ENCODE peak calls at places on chromosomes 4 and X, in four cellular contexts. D is fibroblast of pulmonary artery; O is CD4-positive, alpha-beta T cell; T is left lung. S is an unnamed sample.

GRCh38 chr4:4216668-4217067 is 10.1 kb downstream of the OTOP1 start:
- DNase-seq in D (peak), O (no peak), T (no peak), S (no peak)

GRCh38 chrX:21373637-21374162 is 518 bp upstream of the CNKSR2 start:
- DNase-seq in D (no peak), O (no peak), T (no peak), S (no peak)

GRCh38 chrX:96684339-96685204 is at the start of gene DIAPH2:
- DNase-seq in D (peak), O (peak), T (peak), S (peak)

GRCh38 chrX:42948723-42949122 is 170.8 kb upstream of the PPP1R2C start:
- DNase-seq in D (no peak), O (no peak), T (no peak), S (no peak)

GRCh38 chrX:138886769-138887168 is 175.3 kb upstream of the FGF13 start:
- DNase-seq in D (no peak), O (no peak), T (no peak), S (no peak)

GRCh38 chr4:83851261-83852084 is 315.6 kb downstream of the GPAT3 start:
- DNase-seq in D (no peak), O (no peak), T (no peak), S (peak)

GRCh38 chr4:93788712-93789111 is 39.8 kb upstream of the ATOH1 start:
- DNase-seq in D (peak), O (no peak), T (no peak), S (no peak)

GRCh38 chr4:3427134-3427476 is 14.7 kb upstream of the HGFAC start:
- DNase-seq in D (no peak), O (no peak), T (no peak), S (no peak)

GRCh38 chrX:154437971-154438893 is 1.3 kb downstream of the GDI1 start:
- DNase-seq in D (no peak), O (no peak), T (no peak), S (no peak)

GRCh38 chrX:13647709-13648212 is 5.2 kb upstream of the TCEANC start:
- DNase-seq in D (peak), O (peak), T (peak), S (no peak)

GRCh38 chr4:127730142-127730913 is at the start of gene SLC25A31:
- DNase-seq in D (no peak), O (no peak), T (no peak), S (no peak)

GRCh38 chrX:13489451-13489850 is 80.0 kb upstream of the EGFL6 start:
- DNase-seq in D (peak), O (no peak), T (peak), S (no peak)

GRCh38 chrX:53193093-53193492 is 31.9 kb downstream of the KDM5C start:
- DNase-seq in D (no peak), O (no peak), T (no peak), S (no peak)

GRCh38 chrX:55210931-55211677 is 9.0 kb upstream of the PAGE5 start:
- DNase-seq in D (no peak), O (no peak), T (no peak), S (no peak)

GRCh38 chrX:134622813-134623185 is 35.5 kb downstream of the PLAC1 start:
- DNase-seq in D (peak), O (no peak), T (no peak), S (no peak)

DNA sequence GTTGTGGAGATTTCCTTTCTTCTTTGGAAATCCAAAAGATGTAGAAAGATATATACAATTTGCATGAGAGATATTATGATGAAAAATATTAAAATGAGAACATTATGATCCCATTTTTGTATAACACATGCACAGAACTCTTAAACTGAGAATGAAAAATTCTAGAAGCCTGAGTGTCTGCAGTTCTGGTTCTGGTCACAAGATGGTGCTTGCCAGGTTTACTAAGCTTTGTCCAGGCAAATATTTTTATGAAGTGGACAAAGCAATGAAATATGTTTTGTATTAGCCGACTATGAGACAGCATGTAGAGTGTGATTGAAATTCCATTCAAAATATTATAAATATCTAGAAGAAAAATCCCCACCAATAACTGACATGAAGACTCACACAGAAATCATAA is 2.2 kb downstream of the PWWP3B start:
- DNase-seq in D (peak), O (no peak), T (no peak), S (no peak)
- TF ChIP-seq CTCF in D (peak), O (no peak), T (no peak), S (peak)

GRCh38 chr4:141643557-141643956 is 7.2 kb downstream of the IL15 start:
- DNase-seq in D (no peak), O (no peak), T (no peak), S (no peak)

GRCh38 chr4:141642711-141643110 is 6.3 kb downstream of the IL15 start:
- DNase-seq in D (no peak), O (no peak), T (no peak), S (no peak)

GRCh38 chr4:141647982-141648381 is 11.6 kb downstream of the IL15 start:
- DNase-seq in D (no peak), O (no peak), T (no peak), S (no peak)

GRCh38 chr4:141646969-141647368 is 10.6 kb downstream of the IL15 start:
- DNase-seq in D (no peak), O (no peak), T (no peak), S (no peak)

DNA sequence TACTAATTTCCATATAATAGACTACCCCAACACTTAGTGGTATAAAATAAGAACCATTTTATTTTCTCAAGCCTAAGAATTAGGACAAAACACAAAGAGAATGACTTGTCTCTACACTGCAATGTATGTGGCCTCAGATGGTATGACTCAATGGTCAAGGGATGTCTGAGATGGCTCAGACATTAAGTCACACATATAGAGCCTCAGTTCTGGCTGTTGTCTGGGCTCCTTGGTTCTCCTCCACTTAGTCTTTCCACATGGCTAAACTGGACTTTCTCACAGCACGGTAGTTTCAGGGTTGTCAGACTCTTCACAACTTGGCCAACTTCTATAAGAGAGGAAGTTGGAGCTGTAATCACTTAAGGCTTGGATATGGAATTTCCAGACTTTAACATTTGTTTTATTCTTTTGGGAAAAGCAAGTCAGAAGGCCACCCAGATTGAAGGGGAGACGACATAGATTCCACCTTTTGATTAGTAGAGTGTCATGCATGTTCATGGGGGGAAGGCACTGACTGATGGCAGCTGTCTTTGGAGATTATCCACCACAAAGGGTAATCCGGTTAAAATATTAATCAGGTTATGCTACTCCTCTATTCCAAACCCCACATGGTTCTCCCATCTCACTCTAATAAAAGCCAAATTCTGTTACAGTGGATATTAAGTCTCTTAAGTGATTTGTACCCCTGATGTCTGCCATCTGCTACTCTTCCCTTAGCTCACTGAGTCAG is 9.4 kb downstream of the IL15 start:
- DNase-seq in D (peak), O (no peak), T (no peak), S (no peak)
- TF ChIP-seq CTCF in D (no peak), O (no peak), T (no peak), S (no peak)

DNA sequence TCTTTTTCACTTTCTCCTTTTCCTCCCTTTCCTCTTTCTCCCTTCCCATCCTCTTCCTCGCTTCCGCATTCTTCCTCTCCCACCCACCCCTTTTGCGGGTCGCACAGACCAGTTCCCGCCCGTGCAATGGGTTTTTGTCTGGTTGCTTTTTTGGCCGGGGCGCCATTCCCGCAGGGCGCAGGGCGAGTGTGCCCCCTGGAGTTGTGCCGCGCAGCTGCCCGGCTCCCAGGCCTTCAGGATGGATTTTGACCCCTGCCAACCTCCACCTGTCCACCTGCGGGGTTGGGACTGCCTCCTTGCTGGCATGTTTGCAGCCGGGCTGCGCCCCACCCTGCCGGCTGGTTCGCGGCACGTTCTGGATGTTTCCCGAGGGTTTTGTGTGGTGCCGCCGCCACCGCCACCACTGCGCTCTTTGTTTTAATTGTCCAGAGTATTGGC is 578 bp upstream of the SEL1L3 start:
- DNase-seq in D (no peak), O (no peak), T (peak), S (no peak)
- TF ChIP-seq CTCF in D (peak), O (no peak), T (no peak), S (peak)

GRCh38 chr4:61588621-61589020 is 388.5 kb downstream of the ADGRL3 start:
- DNase-seq in D (no peak), O (no peak), T (no peak), S (no peak)

GRCh38 chr4:61590881-61591280 is 390.8 kb downstream of the ADGRL3 start:
- DNase-seq in D (no peak), O (no peak), T (no peak), S (no peak)
- TF ChIP-seq CTCF in D (peak), O (no peak), T (no peak), S (peak)

DNA sequence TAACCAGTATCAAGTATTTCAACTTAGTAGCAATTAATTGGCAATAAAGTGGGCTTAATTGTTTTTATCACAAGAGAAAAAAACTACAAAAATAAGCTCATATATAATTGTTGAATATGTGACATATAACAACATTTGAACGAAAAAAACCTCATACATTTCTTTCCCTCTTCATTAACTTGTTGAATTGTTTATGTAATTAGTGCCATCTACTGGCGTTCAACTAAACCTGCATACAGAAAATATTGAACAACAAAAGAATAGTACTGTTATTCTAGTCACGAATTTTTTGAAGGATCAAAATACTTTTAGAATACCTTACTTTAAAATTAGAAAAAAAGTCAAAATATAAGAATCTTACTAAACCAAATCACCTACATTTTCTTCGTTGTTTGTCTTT is 586.5 kb upstream of the FTHL17 start:
- DNase-seq in D (peak), O (no peak), T (no peak), S (no peak)
- TF ChIP-seq CTCF in D (peak), O (no peak), T (peak), S (peak)

DNA sequence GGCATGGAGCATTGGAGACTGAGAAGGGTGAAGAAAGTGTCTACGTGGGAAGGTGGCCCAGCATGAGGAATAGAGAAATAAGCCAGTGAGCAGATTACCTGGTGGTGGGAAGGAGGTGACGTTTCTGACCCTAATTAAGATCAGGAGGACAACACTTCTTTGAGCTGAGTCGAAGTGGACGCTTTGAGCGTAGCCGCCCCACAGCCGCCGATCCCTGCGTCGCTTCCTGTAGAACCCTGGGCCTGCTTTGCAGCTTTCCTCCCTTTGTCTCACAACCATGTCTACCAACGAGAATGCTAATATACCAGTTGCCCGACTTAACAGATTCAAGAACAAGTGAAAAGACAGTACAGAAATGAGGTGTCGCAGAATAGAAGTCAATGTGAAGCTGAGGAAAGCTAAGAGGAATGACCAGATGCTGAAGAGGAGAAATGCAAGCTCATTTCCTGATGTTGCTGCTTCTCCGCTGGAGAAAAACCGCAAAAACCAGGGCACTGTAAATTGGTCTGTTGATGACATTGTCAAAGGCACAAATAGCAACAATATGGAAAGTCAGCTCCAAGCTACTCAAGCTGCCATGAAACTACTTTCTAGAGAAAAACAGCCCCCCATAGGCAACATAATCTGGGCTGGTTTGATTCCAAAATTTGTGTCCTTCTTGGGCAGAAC is 6.4 kb upstream of the ANTXR2 start:
- DNase-seq in D (no peak), O (no peak), T (no peak), S (no peak)
- TF ChIP-seq CTCF in D (no peak), O (no peak), T (no peak), S (no peak)

GRCh38 chr4:891747-892146 is 40.4 kb downstream of the GAK start:
- DNase-seq in D (peak), O (no peak), T (no peak), S (peak)
- TF ChIP-seq CTCF in D (peak), O (no peak), T (no peak), S (no peak)

GRCh38 chr4:794911-795725 is 30.8 kb downstream of the CPLX1 start:
- DNase-seq in D (no peak), O (no peak), T (no peak), S (no peak)
- TF ChIP-seq CTCF in D (no peak), O (no peak), T (no peak), S (no peak)

S was measured in neural crest cell.